ENCODE peak calls at places on chromosomes 6 and 20, in nine cellular contexts. One of them, this sample, is unnamed.

GRCh38 chr6:25959890-25960531 is 2.6 kb upstream of the TRIM38 start:
- DNase-seq in CD8-positive, alpha-beta T cell: no peak
- DNase-seq in activated CD8-positive, alpha-beta memory T cell treated with anti-CD3 and anti-CD28 coated beads, Interleukin-2, amount 50 U/mL, for 4 hours: no peak
- DNase-seq in activated CD4-positive, alpha-beta T cell treated with anti-CD3 and anti-CD28 coated beads, Interleukin-2, amount 10 ng/mL, durations not matched to agents 7 days and 5 days: no peak
- DNase-seq in CD4-positive, alpha-beta T cell: no peak
- DNase-seq in RWPE1: no peak
- DNase-seq in IMR-90: peak; percentile 35
- DNase-seq in endothelial cell: no peak
- DNase-seq in activated effector memory CD4-positive, alpha-beta T cell treated with anti-CD3 and anti-CD28 coated beads, Interleukin-2, amount 50 U/mL, for 16 hours: no peak
- DNase-seq in this sample: no peak

GRCh38 chr20:56003111-56003800 is 2.1 kb downstream of the CBLN4 start:
- DNase-seq in CD4-positive, alpha-beta T cell: no peak
- DNase-seq in activated CD4-positive, alpha-beta T cell treated with anti-CD3 and anti-CD28 coated beads, Interleukin-2, amount 10 ng/mL, durations not matched to agents 7 days and 5 days: no peak
- DNase-seq in activated effector memory CD4-positive, alpha-beta T cell treated with anti-CD3 and anti-CD28 coated beads, Interleukin-2, amount 50 U/mL, for 16 hours: no peak
- DNase-seq in activated CD8-positive, alpha-beta memory T cell treated with anti-CD3 and anti-CD28 coated beads, Interleukin-2, amount 50 U/mL, for 4 hours: no peak
- DNase-seq in RWPE1: no peak
- DNase-seq in CD8-positive, alpha-beta T cell: no peak
- DNase-seq in endothelial cell: no peak
- DNase-seq in IMR-90: no peak
- DNase-seq in this sample: no peak

GRCh38 chr20:63089051-63089907 is 82.5 kb upstream of the BHLHE23 start:
- DNase-seq in CD4-positive, alpha-beta T cell: no peak
- DNase-seq in activated effector memory CD4-positive, alpha-beta T cell treated with anti-CD3 and anti-CD28 coated beads, Interleukin-2, amount 50 U/mL, for 16 hours: peak; percentile 53
- DNase-seq in activated CD4-positive, alpha-beta T cell treated with anti-CD3 and anti-CD28 coated beads, Interleukin-2, amount 10 ng/mL, durations not matched to agents 7 days and 5 days: no peak
- DNase-seq in RWPE1: no peak
- DNase-seq in activated CD8-positive, alpha-beta memory T cell treated with anti-CD3 and anti-CD28 coated beads, Interleukin-2, amount 50 U/mL, for 4 hours: peak; percentile 9
- DNase-seq in endothelial cell: no peak
- DNase-seq in IMR-90: no peak
- DNase-seq in CD8-positive, alpha-beta T cell: no peak
- DNase-seq in this sample: no peak

GRCh38 chr6:72944660-72945059 is 280.6 kb downstream of the KHDC1L start:
- DNase-seq in CD4-positive, alpha-beta T cell: no peak
- DNase-seq in IMR-90: no peak
- DNase-seq in endothelial cell: no peak
- DNase-seq in CD8-positive, alpha-beta T cell: no peak
- DNase-seq in activated CD4-positive, alpha-beta T cell treated with anti-CD3 and anti-CD28 coated beads, Interleukin-2, amount 10 ng/mL, durations not matched to agents 7 days and 5 days: no peak
- DNase-seq in activated effector memory CD4-positive, alpha-beta T cell treated with anti-CD3 and anti-CD28 coated beads, Interleukin-2, amount 50 U/mL, for 16 hours: no peak
- DNase-seq in activated CD8-positive, alpha-beta memory T cell treated with anti-CD3 and anti-CD28 coated beads, Interleukin-2, amount 50 U/mL, for 4 hours: no peak
- DNase-seq in RWPE1: no peak
- DNase-seq in this sample: no peak

GRCh38 chr20:1761116-1761515 is 103.5 kb upstream of the SIRPG start:
- DNase-seq in endothelial cell: no peak
- DNase-seq in CD4-positive, alpha-beta T cell: no peak
- DNase-seq in IMR-90: peak; percentile 94
- DNase-seq in activated CD8-positive, alpha-beta memory T cell treated with anti-CD3 and anti-CD28 coated beads, Interleukin-2, amount 50 U/mL, for 4 hours: no peak
- DNase-seq in RWPE1: peak; percentile 87
- DNase-seq in activated effector memory CD4-positive, alpha-beta T cell treated with anti-CD3 and anti-CD28 coated beads, Interleukin-2, amount 50 U/mL, for 16 hours: no peak
- DNase-seq in activated CD4-positive, alpha-beta T cell treated with anti-CD3 and anti-CD28 coated beads, Interleukin-2, amount 10 ng/mL, durations not matched to agents 7 days and 5 days: no peak
- DNase-seq in CD8-positive, alpha-beta T cell: no peak
- DNase-seq in this sample: no peak

GRCh38 chr6:11144393-11144829 is 32.9 kb upstream of the ERVFRD-1 start:
- DNase-seq in activated CD8-positive, alpha-beta memory T cell treated with anti-CD3 and anti-CD28 coated beads, Interleukin-2, amount 50 U/mL, for 4 hours: peak; percentile 73
- DNase-seq in CD8-positive, alpha-beta T cell: peak; percentile 68
- DNase-seq in IMR-90: peak; percentile 72
- DNase-seq in activated effector memory CD4-positive, alpha-beta T cell treated with anti-CD3 and anti-CD28 coated beads, Interleukin-2, amount 50 U/mL, for 16 hours: peak; percentile 91
- DNase-seq in endothelial cell: peak; percentile 74
- DNase-seq in RWPE1: peak; percentile 76
- DNase-seq in activated CD4-positive, alpha-beta T cell treated with anti-CD3 and anti-CD28 coated beads, Interleukin-2, amount 10 ng/mL, durations not matched to agents 7 days and 5 days: peak; percentile 80
- DNase-seq in CD4-positive, alpha-beta T cell: peak; percentile 56
- DNase-seq in this sample: peak; percentile 41

GRCh38 chr20:36482044-36482473 is 59.3 kb upstream of the MYL9 start:
- DNase-seq in activated CD8-positive, alpha-beta memory T cell treated with anti-CD3 and anti-CD28 coated beads, Interleukin-2, amount 50 U/mL, for 4 hours: no peak
- DNase-seq in activated effector memory CD4-positive, alpha-beta T cell treated with anti-CD3 and anti-CD28 coated beads, Interleukin-2, amount 50 U/mL, for 16 hours: no peak
- DNase-seq in CD4-positive, alpha-beta T cell: no peak
- DNase-seq in CD8-positive, alpha-beta T cell: no peak
- DNase-seq in RWPE1: no peak
- DNase-seq in activated CD4-positive, alpha-beta T cell treated with anti-CD3 and anti-CD28 coated beads, Interleukin-2, amount 10 ng/mL, durations not matched to agents 7 days and 5 days: no peak
- DNase-seq in IMR-90: no peak
- DNase-seq in endothelial cell: no peak
- DNase-seq in this sample: no peak

GRCh38 chr6:89494131-89494793 is 61.3 kb downstream of the ANKRD6 start:
- DNase-seq in activated effector memory CD4-positive, alpha-beta T cell treated with anti-CD3 and anti-CD28 coated beads, Interleukin-2, amount 50 U/mL, for 16 hours: no peak
- DNase-seq in activated CD4-positive, alpha-beta T cell treated with anti-CD3 and anti-CD28 coated beads, Interleukin-2, amount 10 ng/mL, durations not matched to agents 7 days and 5 days: no peak
- DNase-seq in CD8-positive, alpha-beta T cell: no peak
- DNase-seq in activated CD8-positive, alpha-beta memory T cell treated with anti-CD3 and anti-CD28 coated beads, Interleukin-2, amount 50 U/mL, for 4 hours: no peak
- DNase-seq in endothelial cell: no peak
- DNase-seq in RWPE1: no peak
- DNase-seq in IMR-90: no peak
- DNase-seq in CD4-positive, alpha-beta T cell: no peak
- DNase-seq in this sample: peak; percentile 27

GRCh38 chr6:69632932-69633331 is 163.9 kb downstream of the LMBRD1 start:
- DNase-seq in activated CD4-positive, alpha-beta T cell treated with anti-CD3 and anti-CD28 coated beads, Interleukin-2, amount 10 ng/mL, durations not matched to agents 7 days and 5 days: no peak
- DNase-seq in endothelial cell: no peak
- DNase-seq in IMR-90: no peak
- DNase-seq in CD8-positive, alpha-beta T cell: no peak
- DNase-seq in activated effector memory CD4-positive, alpha-beta T cell treated with anti-CD3 and anti-CD28 coated beads, Interleukin-2, amount 50 U/mL, for 16 hours: no peak
- DNase-seq in activated CD8-positive, alpha-beta memory T cell treated with anti-CD3 and anti-CD28 coated beads, Interleukin-2, amount 50 U/mL, for 4 hours: no peak
- DNase-seq in RWPE1: no peak
- DNase-seq in CD4-positive, alpha-beta T cell: no peak
- DNase-seq in this sample: no peak

GRCh38 chr6:113858067-113858604 is 991 bp downstream of the MARCKS start:
- DNase-seq in RWPE1: peak; percentile 41
- DNase-seq in activated effector memory CD4-positive, alpha-beta T cell treated with anti-CD3 and anti-CD28 coated beads, Interleukin-2, amount 50 U/mL, for 16 hours: no peak
- DNase-seq in endothelial cell: peak; percentile 22
- DNase-seq in IMR-90: peak; percentile 29
- DNase-seq in CD8-positive, alpha-beta T cell: no peak
- DNase-seq in activated CD4-positive, alpha-beta T cell treated with anti-CD3 and anti-CD28 coated beads, Interleukin-2, amount 10 ng/mL, durations not matched to agents 7 days and 5 days: no peak
- DNase-seq in activated CD8-positive, alpha-beta memory T cell treated with anti-CD3 and anti-CD28 coated beads, Interleukin-2, amount 50 U/mL, for 4 hours: no peak
- DNase-seq in CD4-positive, alpha-beta T cell: no peak
- DNase-seq in this sample: no peak

GRCh38 chr6:30768634-30769087 is 24.3 kb upstream of the IER3 start:
- DNase-seq in RWPE1: no peak
- DNase-seq in CD4-positive, alpha-beta T cell: no peak
- DNase-seq in activated CD8-positive, alpha-beta memory T cell treated with anti-CD3 and anti-CD28 coated beads, Interleukin-2, amount 50 U/mL, for 4 hours: no peak
- DNase-seq in activated CD4-positive, alpha-beta T cell treated with anti-CD3 and anti-CD28 coated beads, Interleukin-2, amount 10 ng/mL, durations not matched to agents 7 days and 5 days: no peak
- DNase-seq in activated effector memory CD4-positive, alpha-beta T cell treated with anti-CD3 and anti-CD28 coated beads, Interleukin-2, amount 50 U/mL, for 16 hours: no peak
- DNase-seq in endothelial cell: no peak
- DNase-seq in CD8-positive, alpha-beta T cell: no peak
- DNase-seq in IMR-90: no peak
- DNase-seq in this sample: no peak

GRCh38 chr20:20083796-20084195 is 31.5 kb downstream of the CFAP61 start:
- DNase-seq in CD8-positive, alpha-beta T cell: no peak
- DNase-seq in activated CD8-positive, alpha-beta memory T cell treated with anti-CD3 and anti-CD28 coated beads, Interleukin-2, amount 50 U/mL, for 4 hours: no peak
- DNase-seq in endothelial cell: no peak
- DNase-seq in activated effector memory CD4-positive, alpha-beta T cell treated with anti-CD3 and anti-CD28 coated beads, Interleukin-2, amount 50 U/mL, for 16 hours: no peak
- DNase-seq in RWPE1: peak; percentile 41
- DNase-seq in activated CD4-positive, alpha-beta T cell treated with anti-CD3 and anti-CD28 coated beads, Interleukin-2, amount 10 ng/mL, durations not matched to agents 7 days and 5 days: no peak
- DNase-seq in IMR-90: peak; percentile 20
- DNase-seq in CD4-positive, alpha-beta T cell: no peak
- DNase-seq in this sample: peak; percentile 61

GRCh38 chr6:115191989-115192388 is 849.2 kb upstream of the HS3ST5 start:
- DNase-seq in activated CD4-positive, alpha-beta T cell treated with anti-CD3 and anti-CD28 coated beads, Interleukin-2, amount 10 ng/mL, durations not matched to agents 7 days and 5 days: no peak
- DNase-seq in CD4-positive, alpha-beta T cell: no peak
- DNase-seq in activated effector memory CD4-positive, alpha-beta T cell treated with anti-CD3 and anti-CD28 coated beads, Interleukin-2, amount 50 U/mL, for 16 hours: no peak
- DNase-seq in IMR-90: no peak
- DNase-seq in activated CD8-positive, alpha-beta memory T cell treated with anti-CD3 and anti-CD28 coated beads, Interleukin-2, amount 50 U/mL, for 4 hours: no peak
- DNase-seq in endothelial cell: no peak
- DNase-seq in RWPE1: no peak
- DNase-seq in CD8-positive, alpha-beta T cell: no peak
- DNase-seq in this sample: no peak

GRCh38 chr6:119207973-119208725 is 129.7 kb upstream of the FAM184A start:
- DNase-seq in activated CD4-positive, alpha-beta T cell treated with anti-CD3 and anti-CD28 coated beads, Interleukin-2, amount 10 ng/mL, durations not matched to agents 7 days and 5 days: no peak
- DNase-seq in RWPE1: no peak
- DNase-seq in CD8-positive, alpha-beta T cell: no peak
- DNase-seq in endothelial cell: no peak
- DNase-seq in CD4-positive, alpha-beta T cell: no peak
- DNase-seq in activated effector memory CD4-positive, alpha-beta T cell treated with anti-CD3 and anti-CD28 coated beads, Interleukin-2, amount 50 U/mL, for 16 hours: no peak
- DNase-seq in IMR-90: peak; percentile 66
- DNase-seq in activated CD8-positive, alpha-beta memory T cell treated with anti-CD3 and anti-CD28 coated beads, Interleukin-2, amount 50 U/mL, for 4 hours: no peak
- DNase-seq in this sample: no peak

GRCh38 chr20:61271273-61272221 is 19.5 kb downstream of the CDH4 start:
- DNase-seq in RWPE1: no peak
- DNase-seq in IMR-90: no peak
- DNase-seq in activated CD4-positive, alpha-beta T cell treated with anti-CD3 and anti-CD28 coated beads, Interleukin-2, amount 10 ng/mL, durations not matched to agents 7 days and 5 days: no peak
- DNase-seq in activated CD8-positive, alpha-beta memory T cell treated with anti-CD3 and anti-CD28 coated beads, Interleukin-2, amount 50 U/mL, for 4 hours: no peak
- DNase-seq in CD8-positive, alpha-beta T cell: no peak
- DNase-seq in CD4-positive, alpha-beta T cell: no peak
- DNase-seq in activated effector memory CD4-positive, alpha-beta T cell treated with anti-CD3 and anti-CD28 coated beads, Interleukin-2, amount 50 U/mL, for 16 hours: no peak
- DNase-seq in endothelial cell: no peak
- DNase-seq in this sample: no peak

GRCh38 chr20:60255866-60256265 is 297.6 kb downstream of the CDH26 start:
- DNase-seq in endothelial cell: no peak
- DNase-seq in activated CD4-positive, alpha-beta T cell treated with anti-CD3 and anti-CD28 coated beads, Interleukin-2, amount 10 ng/mL, durations not matched to agents 7 days and 5 days: no peak
- DNase-seq in CD4-positive, alpha-beta T cell: no peak
- DNase-seq in IMR-90: peak; percentile 62
- DNase-seq in CD8-positive, alpha-beta T cell: no peak
- DNase-seq in RWPE1: no peak
- DNase-seq in activated CD8-positive, alpha-beta memory T cell treated with anti-CD3 and anti-CD28 coated beads, Interleukin-2, amount 50 U/mL, for 4 hours: no peak
- DNase-seq in activated effector memory CD4-positive, alpha-beta T cell treated with anti-CD3 and anti-CD28 coated beads, Interleukin-2, amount 50 U/mL, for 16 hours: no peak
- DNase-seq in this sample: no peak

GRCh38 chr20:34262488-34263288 is 21.5 kb downstream of the ASIP start:
- DNase-seq in activated CD8-positive, alpha-beta memory T cell treated with anti-CD3 and anti-CD28 coated beads, Interleukin-2, amount 50 U/mL, for 4 hours: no peak
- DNase-seq in endothelial cell: no peak
- DNase-seq in CD8-positive, alpha-beta T cell: no peak
- DNase-seq in activated CD4-positive, alpha-beta T cell treated with anti-CD3 and anti-CD28 coated beads, Interleukin-2, amount 10 ng/mL, durations not matched to agents 7 days and 5 days: no peak
- DNase-seq in RWPE1: no peak
- DNase-seq in IMR-90: peak; percentile 59
- DNase-seq in activated effector memory CD4-positive, alpha-beta T cell treated with anti-CD3 and anti-CD28 coated beads, Interleukin-2, amount 50 U/mL, for 16 hours: no peak
- DNase-seq in CD4-positive, alpha-beta T cell: no peak
- DNase-seq in this sample: no peak

GRCh38 chr6:5214570-5215052 is 46.1 kb downstream of the LYRM4 start:
- DNase-seq in CD8-positive, alpha-beta T cell: no peak
- DNase-seq in CD4-positive, alpha-beta T cell: no peak
- DNase-seq in activated CD4-positive, alpha-beta T cell treated with anti-CD3 and anti-CD28 coated beads, Interleukin-2, amount 10 ng/mL, durations not matched to agents 7 days and 5 days: no peak
- DNase-seq in IMR-90: peak; percentile 78
- DNase-seq in activated effector memory CD4-positive, alpha-beta T cell treated with anti-CD3 and anti-CD28 coated beads, Interleukin-2, amount 50 U/mL, for 16 hours: peak; percentile 68
- DNase-seq in RWPE1: no peak
- DNase-seq in activated CD8-positive, alpha-beta memory T cell treated with anti-CD3 and anti-CD28 coated beads, Interleukin-2, amount 50 U/mL, for 4 hours: no peak
- DNase-seq in endothelial cell: peak; percentile 81
- DNase-seq in this sample: no peak

GRCh38 chr6:84278311-84278710 is 50.9 kb upstream of the CEP162 start:
- DNase-seq in activated effector memory CD4-positive, alpha-beta T cell treated with anti-CD3 and anti-CD28 coated beads, Interleukin-2, amount 50 U/mL, for 16 hours: no peak
- DNase-seq in activated CD8-positive, alpha-beta memory T cell treated with anti-CD3 and anti-CD28 coated beads, Interleukin-2, amount 50 U/mL, for 4 hours: no peak
- DNase-seq in RWPE1: no peak
- DNase-seq in endothelial cell: no peak
- DNase-seq in IMR-90: no peak
- DNase-seq in CD4-positive, alpha-beta T cell: no peak
- DNase-seq in activated CD4-positive, alpha-beta T cell treated with anti-CD3 and anti-CD28 coated beads, Interleukin-2, amount 10 ng/mL, durations not matched to agents 7 days and 5 days: no peak
- DNase-seq in CD8-positive, alpha-beta T cell: no peak
- DNase-seq in this sample: no peak

GRCh38 chr6:7590918-7591302 is 912 bp downstream of the SNRNP48 start:
- DNase-seq in activated effector memory CD4-positive, alpha-beta T cell treated with anti-CD3 and anti-CD28 coated beads, Interleukin-2, amount 50 U/mL, for 16 hours: no peak
- DNase-seq in activated CD8-positive, alpha-beta memory T cell treated with anti-CD3 and anti-CD28 coated beads, Interleukin-2, amount 50 U/mL, for 4 hours: no peak
- DNase-seq in CD4-positive, alpha-beta T cell: no peak
- DNase-seq in RWPE1: no peak
- DNase-seq in activated CD4-positive, alpha-beta T cell treated with anti-CD3 and anti-CD28 coated beads, Interleukin-2, amount 10 ng/mL, durations not matched to agents 7 days and 5 days: no peak
- DNase-seq in CD8-positive, alpha-beta T cell: no peak
- DNase-seq in endothelial cell: no peak
- DNase-seq in IMR-90: peak; percentile 23
- DNase-seq in this sample: no peak

This sample was measured in Jurkat, Clone E6-1.